ENCODE peak calls at places on chromosomes 5 and 9, in four cellular contexts. One of them, this sample, is unnamed.

GRCh38 chr9:101604287-101604686 is 9.5 kb upstream of the PPP3R2 start:
- DNase-seq in GM20000: no peak
- DNase-seq in astrocyte of the spinal cord: no peak
- DNase-seq in lower leg skin: no peak
- DNase-seq in this sample: no peak

GRCh38 chr5:27516437-27516836 is 478.1 kb upstream of the CDH9 start:
- DNase-seq in lower leg skin: no peak
- DNase-seq in astrocyte of the spinal cord: no peak
- DNase-seq in GM20000: no peak
- DNase-seq in this sample: no peak

GRCh38 chr9:114995681-114996221 is 65.4 kb upstream of the TNFSF8 start:
- DNase-seq in GM20000: no peak
- DNase-seq in lower leg skin: no peak
- DNase-seq in astrocyte of the spinal cord: no peak
- DNase-seq in this sample: no peak

GRCh38 chr5:39867923-39868322 is 443.1 kb upstream of the DAB2 start:
- DNase-seq in lower leg skin: no peak
- DNase-seq in astrocyte of the spinal cord: no peak
- DNase-seq in GM20000: no peak
- DNase-seq in this sample: no peak

GRCh38 chr9:114220129-114220541 is 64.8 kb downstream of the COL27A1 start:
- DNase-seq in GM20000: no peak
- DNase-seq in astrocyte of the spinal cord: no peak
- DNase-seq in lower leg skin: no peak
- DNase-seq in this sample: no peak

GRCh38 chr5:102760815-102761214 is 5.7 kb downstream of the PAM start:
- DNase-seq in GM20000: no peak
- DNase-seq in lower leg skin: no peak
- DNase-seq in astrocyte of the spinal cord: peak
- DNase-seq in this sample: no peak

GRCh38 chr5:77816686-77817085 is 40.5 kb upstream of the TBCA start:
- DNase-seq in GM20000: no peak
- DNase-seq in astrocyte of the spinal cord: no peak
- DNase-seq in lower leg skin: no peak
- DNase-seq in this sample: no peak

GRCh38 chr5:141512390-141513020 is 23.6 kb downstream of the PCDHGC5 start:
- DNase-seq in lower leg skin: peak
- DNase-seq in GM20000: peak
- DNase-seq in astrocyte of the spinal cord: peak
- DNase-seq in this sample: no peak

GRCh38 chr9:93121316-93122241 is 12.5 kb downstream of the NINJ1 start:
- DNase-seq in astrocyte of the spinal cord: no peak
- DNase-seq in lower leg skin: peak
- DNase-seq in GM20000: no peak
- DNase-seq in this sample: no peak

GRCh38 chr5:132387649-132388117 is 18.2 kb downstream of the SLC22A5 start:
- DNase-seq in lower leg skin: peak
- DNase-seq in astrocyte of the spinal cord: peak
- DNase-seq in GM20000: no peak
- DNase-seq in this sample: peak

GRCh38 chr5:14870347-14871083 is 1.1 kb downstream of the ANKH start:
- DNase-seq in lower leg skin: peak
- DNase-seq in astrocyte of the spinal cord: no peak
- DNase-seq in GM20000: no peak
- DNase-seq in this sample: no peak

GRCh38 chr9:14779566-14780022 is 57.1 kb upstream of the CER1 start:
- DNase-seq in astrocyte of the spinal cord: no peak
- DNase-seq in GM20000: no peak
- DNase-seq in lower leg skin: no peak
- DNase-seq in this sample: no peak

GRCh38 chr5:56588636-56589485 is 226.5 kb upstream of the MAP3K1 start:
- DNase-seq in lower leg skin: peak
- DNase-seq in GM20000: peak
- DNase-seq in astrocyte of the spinal cord: no peak
- DNase-seq in this sample: no peak

GRCh38 chr9:73565833-73566465 is 414.3 kb downstream of the ANXA1 start:
- DNase-seq in astrocyte of the spinal cord: peak
- DNase-seq in lower leg skin: no peak
- DNase-seq in GM20000: peak
- DNase-seq in this sample: no peak

GRCh38 chr5:1966461-1966860 is 83.7 kb upstream of the IRX4 start:
- DNase-seq in astrocyte of the spinal cord: no peak
- DNase-seq in GM20000: no peak
- DNase-seq in lower leg skin: peak
- DNase-seq in this sample: no peak

GRCh38 chr9:7342229-7342628 is 457.3 kb downstream of the DMAC1 start:
- DNase-seq in GM20000: peak
- DNase-seq in astrocyte of the spinal cord: no peak
- DNase-seq in lower leg skin: no peak
- DNase-seq in this sample: no peak
- TF ChIP-seq CTCF in GM20000: no peak
- TF ChIP-seq CTCF in astrocyte of the spinal cord: peak
- TF ChIP-seq CTCF in lower leg skin: no peak
- TF ChIP-seq CTCF in this sample: no peak

DNA sequence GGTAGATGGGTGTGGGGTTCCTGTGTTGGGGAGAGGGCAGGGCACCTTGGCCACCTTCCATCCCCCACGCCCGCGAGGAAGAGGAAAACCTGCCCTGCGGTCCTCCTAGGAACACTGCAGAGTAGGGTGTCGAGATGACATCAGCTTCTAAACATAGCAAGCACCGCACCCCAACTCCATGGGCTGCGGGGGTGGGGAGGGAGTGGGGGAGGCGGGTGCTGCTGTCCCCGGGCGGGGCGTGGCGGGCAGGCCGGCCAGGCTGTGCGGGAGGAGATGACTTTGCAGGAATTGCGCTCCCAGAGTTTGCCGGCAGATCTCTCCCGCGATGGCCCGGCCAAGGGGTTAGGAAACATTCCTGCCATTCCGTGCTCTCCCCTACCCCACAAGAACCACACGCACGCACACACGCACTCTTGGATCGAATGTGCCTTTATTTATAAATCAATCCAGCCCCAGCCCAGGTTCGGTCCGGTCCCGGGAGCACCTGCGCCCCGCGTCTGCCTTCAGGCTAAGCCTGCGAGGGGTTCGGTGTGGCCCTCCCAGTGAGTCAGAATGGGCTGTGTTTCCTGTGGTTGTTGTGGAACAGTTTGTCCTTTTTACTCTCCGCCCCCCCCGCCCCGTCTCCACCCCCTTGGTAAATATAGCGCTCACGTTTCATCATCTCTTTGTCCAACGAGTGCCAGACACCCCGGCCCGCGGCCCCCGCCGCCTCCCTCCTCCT is 5.2 kb upstream of the KLF9 start:
- DNase-seq in GM20000: peak
- DNase-seq in lower leg skin: peak
- DNase-seq in astrocyte of the spinal cord: peak
- DNase-seq in this sample: no peak
- TF ChIP-seq CTCF in GM20000: no peak
- TF ChIP-seq CTCF in lower leg skin: no peak
- TF ChIP-seq CTCF in astrocyte of the spinal cord: no peak
- TF ChIP-seq CTCF in this sample: no peak

DNA sequence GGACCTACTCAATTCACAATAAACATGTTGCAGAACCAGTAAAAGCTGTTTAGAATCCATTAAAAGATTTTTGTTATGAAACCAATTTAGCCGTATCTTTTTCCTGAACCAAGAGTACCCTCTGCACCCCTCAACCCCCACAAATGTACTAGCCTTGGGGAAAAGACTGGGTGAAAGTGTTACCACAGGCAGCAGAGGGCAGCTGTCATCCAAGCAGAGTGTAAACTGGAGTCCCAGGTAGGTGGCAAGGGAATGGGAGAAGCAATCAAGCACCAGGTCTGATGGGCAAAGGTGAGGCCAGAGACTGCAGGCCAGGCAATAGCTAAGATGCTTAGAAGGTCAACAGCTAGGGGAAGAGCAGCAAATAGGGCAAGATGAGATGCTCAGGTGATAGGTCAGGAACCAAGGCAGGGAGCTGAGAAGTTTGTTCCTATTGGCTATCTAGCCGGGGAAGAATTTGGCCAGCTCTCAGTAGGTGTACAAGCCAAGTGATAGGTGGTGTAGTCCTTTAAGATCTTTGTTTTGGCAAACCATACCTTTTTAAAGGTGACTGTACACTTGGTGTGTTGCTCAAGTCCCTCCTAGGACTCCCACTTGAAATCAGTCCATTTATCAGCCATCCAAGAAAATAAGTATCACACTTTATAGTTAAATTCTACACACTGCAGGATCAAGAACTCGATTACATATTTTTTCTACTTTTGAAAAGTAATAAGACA is 77.8 kb upstream of the CCDC112 start:
- DNase-seq in lower leg skin: no peak
- DNase-seq in GM20000: no peak
- DNase-seq in astrocyte of the spinal cord: no peak
- DNase-seq in this sample: no peak
- TF ChIP-seq CTCF in lower leg skin: no peak
- TF ChIP-seq CTCF in GM20000: no peak
- TF ChIP-seq CTCF in astrocyte of the spinal cord: no peak
- TF ChIP-seq CTCF in this sample: peak

DNA sequence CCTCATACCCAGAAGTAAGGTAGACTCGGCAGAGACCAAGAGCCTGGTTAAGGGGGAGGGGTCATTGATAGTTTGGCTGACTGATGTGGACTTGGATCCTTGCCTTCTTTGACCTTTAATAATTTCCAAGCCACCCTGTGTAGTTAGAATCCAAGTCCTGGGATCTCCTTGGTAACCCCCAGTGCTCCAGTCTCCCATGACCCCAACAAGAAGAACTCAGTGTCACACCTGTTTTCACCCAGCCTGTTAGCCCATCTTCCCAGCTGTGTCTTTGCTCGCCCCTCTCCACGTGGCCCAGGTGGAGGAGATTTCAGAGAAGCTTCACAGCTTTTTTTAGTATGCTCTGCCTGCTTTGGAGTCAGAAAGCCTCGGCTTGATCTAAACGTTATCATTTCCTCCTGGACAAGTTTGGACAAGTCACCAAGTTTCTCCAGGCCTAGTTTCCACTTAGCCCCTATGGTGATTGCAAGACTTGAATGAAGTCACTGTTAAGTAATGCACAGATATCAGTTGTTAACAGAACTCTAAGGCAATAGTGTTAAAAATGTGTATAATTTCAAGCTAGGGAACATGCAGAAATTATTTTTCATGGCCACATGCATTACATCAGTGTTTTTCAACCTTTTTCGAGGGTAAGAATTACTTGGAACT is 170.0 kb downstream of the TMEM38B start:
- DNase-seq in lower leg skin: no peak
- DNase-seq in GM20000: no peak
- DNase-seq in astrocyte of the spinal cord: no peak
- DNase-seq in this sample: peak
- TF ChIP-seq CTCF in lower leg skin: no peak
- TF ChIP-seq CTCF in GM20000: no peak
- TF ChIP-seq CTCF in astrocyte of the spinal cord: no peak
- TF ChIP-seq CTCF in this sample: no peak

DNA sequence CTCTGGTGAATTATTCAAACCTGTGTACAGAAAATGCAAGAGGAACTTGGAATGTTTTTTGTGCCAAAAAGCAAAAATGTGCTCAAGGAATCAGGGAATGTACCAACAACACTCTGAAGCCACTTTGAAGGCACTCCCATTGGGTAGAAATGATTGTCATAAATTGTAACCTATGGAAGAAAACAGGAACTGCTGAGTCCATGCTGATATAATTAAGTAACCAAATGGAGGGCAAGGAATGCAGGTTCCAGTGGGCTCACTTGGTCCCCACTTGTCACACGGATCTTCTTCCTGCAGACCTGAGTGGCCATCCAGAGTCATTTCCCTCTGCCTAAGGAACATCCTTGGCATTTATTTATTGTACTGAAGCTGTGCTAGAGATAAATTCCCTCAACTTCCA is 2.9 kb upstream of the LCN6 start:
- DNase-seq in astrocyte of the spinal cord: no peak
- DNase-seq in lower leg skin: no peak
- DNase-seq in GM20000: no peak
- DNase-seq in this sample: no peak
- TF ChIP-seq CTCF in astrocyte of the spinal cord: no peak
- TF ChIP-seq CTCF in lower leg skin: no peak
- TF ChIP-seq CTCF in GM20000: no peak
- TF ChIP-seq CTCF in this sample: no peak

DNA sequence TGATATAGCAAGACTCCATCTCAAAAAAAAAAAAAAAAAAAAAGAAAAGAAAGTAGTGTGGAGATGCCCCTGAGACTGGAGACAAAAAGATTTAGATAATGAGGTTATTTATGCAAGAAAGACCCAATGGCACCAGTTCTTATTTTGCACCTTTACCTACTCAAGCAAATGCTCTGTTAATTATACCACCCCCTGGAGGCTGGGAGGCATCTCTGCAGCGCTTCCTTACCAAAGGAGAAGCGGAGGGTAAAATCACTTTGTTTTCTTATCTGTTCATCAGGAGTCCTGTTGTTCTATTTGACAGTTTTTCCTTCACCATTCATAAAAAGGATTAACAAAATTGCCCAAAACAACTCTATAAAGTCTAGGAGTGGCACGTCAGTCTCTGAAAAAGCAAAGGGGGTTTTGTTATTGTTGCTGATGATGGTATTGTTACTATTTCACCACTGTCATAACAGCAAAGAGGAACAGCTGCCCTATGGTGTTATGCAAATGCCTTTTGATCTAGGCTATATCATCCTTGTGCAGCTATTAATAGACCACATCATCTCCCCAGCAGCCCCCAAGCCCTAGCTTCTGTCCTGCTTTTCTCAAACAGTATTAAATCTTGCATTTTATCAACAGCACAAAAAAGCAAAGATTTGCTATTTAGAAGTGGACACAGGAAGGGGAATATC is 174.0 kb downstream of the PALM2AKAP2 start:
- DNase-seq in GM20000: no peak
- DNase-seq in astrocyte of the spinal cord: no peak
- DNase-seq in lower leg skin: no peak
- DNase-seq in this sample: no peak
- TF ChIP-seq CTCF in GM20000: peak
- TF ChIP-seq CTCF in astrocyte of the spinal cord: peak
- TF ChIP-seq CTCF in lower leg skin: no peak
- TF ChIP-seq CTCF in this sample: peak

DNA sequence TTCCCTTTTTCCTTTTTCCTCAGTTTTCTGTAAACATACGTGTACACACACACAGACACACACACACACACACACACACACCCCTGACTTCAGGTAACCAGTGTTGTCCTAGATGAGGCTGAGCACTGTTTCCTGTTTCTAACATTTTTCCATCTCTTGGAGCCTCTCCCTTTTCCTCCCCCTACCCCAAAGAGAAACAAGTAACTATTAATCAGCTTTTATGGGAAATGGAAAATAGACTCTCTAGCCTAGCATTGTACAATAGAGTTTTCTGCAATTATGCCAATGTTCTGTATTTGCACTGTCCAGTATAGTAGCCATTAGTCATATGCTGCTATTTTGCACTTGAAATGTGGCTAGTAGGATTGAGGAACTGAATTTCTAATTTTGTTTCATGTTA is 33.1 kb downstream of the RAB3C start:
- DNase-seq in GM20000: no peak
- DNase-seq in astrocyte of the spinal cord: no peak
- DNase-seq in lower leg skin: no peak
- DNase-seq in this sample: no peak
- TF ChIP-seq CTCF in GM20000: no peak
- TF ChIP-seq CTCF in astrocyte of the spinal cord: no peak
- TF ChIP-seq CTCF in lower leg skin: no peak
- TF ChIP-seq CTCF in this sample: no peak

This sample was measured in keratinocyte.